ENCODE peak calls at places on chromosomes 1 and 21, in six cellular contexts. N, P, O, G, S and M are unnamed samples.
A peak's percentile ranks its signal among the peaks of the same experiment; 100 is the strongest.

GRCh38 chr1:206467915-206468314 is 2.4 kb upstream of the IKBKE start:
- DNase-seq in N (peak; percentile 36), S (peak; percentile 79), P (no peak), O (no peak), G (peak; percentile 38), M (no peak)

GRCh38 chr1:230509281-230509977 is 83.3 kb upstream of the PGBD5 start:
- DNase-seq in O (no peak), S (peak; percentile 55), G (peak; percentile 27), N (no peak), P (peak; percentile 79), M (peak; percentile 22)

GRCh38 chr1:96416690-96417444 is 304.7 kb upstream of the PTBP2 start:
- DNase-seq in G (no peak), O (no peak), N (no peak), S (no peak), P (no peak), M (no peak)

GRCh38 chr1:231590453-231591198 is 36.0 kb upstream of the DISC1 start:
- DNase-seq in G (no peak), N (peak; percentile 65), S (no peak), P (peak; percentile 59), O (peak; percentile 55), M (no peak)

GRCh38 chr1:159663547-159663946 is 50.8 kb downstream of the CRP start:
- DNase-seq in S (no peak), G (no peak), O (no peak), P (no peak), N (no peak), M (no peak)

GRCh38 chr21:36499578-36500471 is 19.9 kb upstream of the CLDN14 start:
- DNase-seq in O (no peak), G (no peak), N (no peak), S (peak; percentile 77), P (no peak), M (no peak)

GRCh38 chr1:44677201-44677520 is 2.6 kb downstream of the ARMH1 start:
- DNase-seq in O (no peak), G (no peak), P (peak; percentile 12), N (no peak), S (no peak), M (peak; percentile 41)

GRCh38 chr1:119373465-119373864 is 4.9 kb downstream of the HAO2 start:
- DNase-seq in O (no peak), N (no peak), G (no peak), P (peak; percentile 68), S (no peak), M (no peak)

GRCh38 chr1:23865543-23865930 is 2.6 kb downstream of the FUCA1 start:
- DNase-seq in N (no peak), P (peak; percentile 97), S (no peak), O (no peak), G (no peak), M (peak; percentile 52)

GRCh38 chr1:162666006-162666645 is 33.9 kb downstream of the DDR2 start:
- DNase-seq in G (no peak), O (no peak), S (no peak), N (no peak), P (no peak), M (no peak)

GRCh38 chr1:229064320-229064908 is 206.5 kb upstream of the RAB4A start:
- DNase-seq in G (no peak), P (no peak), N (no peak), S (no peak), O (no peak), M (no peak)

GRCh38 chr21:40194181-40194580 is 326.9 kb downstream of the PCP4 start:
- DNase-seq in O (no peak), G (no peak), S (no peak), P (no peak), N (no peak), M (no peak)

GRCh38 chr1:87329051-87329755 is 523 bp downstream of the LMO4 start:
- DNase-seq in G (peak; percentile 31), P (no peak), N (peak; percentile 58), O (peak; percentile 63), S (peak; percentile 71), M (no peak)

GRCh38 chr1:6523566-6523965 is 30.7 kb downstream of the NOL9 start:
- DNase-seq in O (no peak), P (peak; percentile 33), S (peak; percentile 53), N (no peak), G (no peak), M (no peak)

GRCh38 chr1:23809751-23810171 is 9.2 kb upstream of the GALE start:
- DNase-seq in O (peak; percentile 86), G (peak; percentile 73), S (peak; percentile 87), P (peak; percentile 58), N (peak; percentile 91), M (peak; percentile 61)

GRCh38 chr1:2413495-2414296 is 1.3 kb upstream of the PEX10 start:
- DNase-seq in P (no peak), N (peak; percentile 34), O (peak; percentile 31), G (no peak), S (no peak), M (no peak)

GRCh38 chr21:17512245-17513213 is at the start of gene CXADR:
- DNase-seq in N (peak; percentile 83), P (no peak), O (peak; percentile 76), G (peak; percentile 44), S (no peak), M (no peak)

GRCh38 chr1:18452550-18452949 is 28.2 kb upstream of the KLHDC7A start:
- DNase-seq in N (no peak), O (no peak), G (no peak), P (peak; percentile 29), S (no peak), M (peak; percentile 13)

GRCh38 chr1:180165096-180165495 is 10.4 kb downstream of the QSOX1 start:
- DNase-seq in P (no peak), O (no peak), G (no peak), S (no peak), N (no peak), M (no peak)

GRCh38 chr1:115302390-115302961 is 35.6 kb downstream of the NGF start:
- DNase-seq in P (peak; percentile 84), G (no peak), N (no peak), S (no peak), O (no peak), M (no peak)

GRCh38 chr1:110339040-110339426 is at the start of gene RBM15:
- DNase-seq in O (peak; percentile 98), S (peak; percentile 99), G (peak; percentile 98), P (peak; percentile 100), N (peak; percentile 98), M (peak; percentile 100)

GRCh38 chr21:34916446-34916845 is 132.7 kb downstream of the RUNX1 start:
- DNase-seq in N (no peak), O (no peak), S (no peak), P (no peak), G (no peak), M (no peak)

GRCh38 chr1:100353988-100354387 is 1.7 kb downstream of the CDC14A start:
- DNase-seq in S (no peak), O (no peak), N (no peak), P (peak; percentile 80), G (no peak), M (no peak)

GRCh38 chr21:45579383-45580180 is 37.3 kb upstream of the SLC19A1 start:
- DNase-seq in O (no peak), S (no peak), G (no peak), N (no peak), P (no peak), M (no peak)

GRCh38 chr1:33177996-33178540 is 3.8 kb downstream of the TRIM62 start:
- DNase-seq in S (no peak), O (no peak), N (no peak), P (no peak), G (no peak), M (no peak)

GRCh38 chr1:214900590-214900989 is 181.9 kb upstream of the KCNK2 start:
- DNase-seq in N (no peak), O (no peak), G (no peak), S (no peak), P (no peak), M (no peak)

GRCh38 chr1:164141717-164142268 is 417.2 kb upstream of the PBX1 start:
- DNase-seq in G (no peak), S (no peak), O (no peak), P (no peak), N (no peak), M (no peak)

GRCh38 chr1:35807614-35808375 is at the start of gene AGO4:
- DNase-seq in S (peak; percentile 81), O (peak; percentile 46), P (no peak), N (peak; percentile 52), G (peak; percentile 34), M (no peak)

GRCh38 chr1:55877440-55878232 is 662.5 kb upstream of the USP24 start:
- DNase-seq in S (no peak), G (no peak), N (no peak), P (no peak), O (no peak), M (no peak)

GRCh38 chr1:53851571-53852282 is 13.6 kb upstream of the NDC1 start:
- DNase-seq in G (no peak), S (no peak), O (no peak), N (no peak), P (no peak), M (no peak)

GRCh38 chr1:185632659-185633428 is 101.3 kb upstream of the HMCN1 start:
- DNase-seq in O (no peak), P (no peak), G (no peak), N (no peak), S (no peak), M (no peak)

GRCh38 chr1:71587961-71588360 is 507.1 kb upstream of the ZRANB2 start:
- DNase-seq in N (no peak), S (no peak), G (no peak), O (no peak), P (no peak), M (no peak)

GRCh38 chr1:203131548-203132200 is 4.1 kb downstream of the ADORA1 start:
- DNase-seq in S (no peak), P (no peak), G (no peak), N (peak; percentile 9), O (no peak), M (no peak)

GRCh38 chr1:87902830-87903614 is 574.3 kb downstream of the LMO4 start:
- DNase-seq in G (no peak), S (no peak), P (no peak), O (no peak), N (no peak), M (no peak)

GRCh38 chr1:161351482-161351881 is 16.2 kb downstream of the CFAP126 start:
- DNase-seq in N (no peak), S (no peak), P (no peak), G (no peak), O (peak; percentile 16), M (no peak)